ENCODE peak calls at places on chromosomes 5 and 9, in seven cellular contexts. Q is hippocampal formation; V is activated CD4-positive, alpha-beta T cell treated with anti-CD3 and anti-CD28 coated beads, Interleukin-2, amount 50 U/mL, for 1 hour; R is H9; X is OCI-LY7; K is T47D; Z is stimulated activated CD4-positive, alpha-beta T cell treated with anti-CD3 and anti-CD28 coated beads, TNF-alpha, amount 100 ng/mL, for 24 hours. P is an unnamed sample.

GRCh38 chr5:61362796-61363364 is 30.8 kb downstream of the ZSWIM6 start:
- DNase-seq in R (peak), K (peak), X (no peak), Z (no peak), V (no peak), Q (no peak), P (no peak)

GRCh38 chr5:180595381-180596114 is 4.2 kb upstream of the SCGB3A1 start:
- DNase-seq in K (peak), R (no peak), Q (no peak), V (no peak), Z (no peak), X (no peak), P (no peak)

GRCh38 chr9:96061293-96061987 is 185.9 kb downstream of the ERCC6L2 start:
- DNase-seq in V (peak), K (peak), Z (peak), Q (peak), R (peak), X (no peak), P (peak)

GRCh38 chr5:58259685-58260152 is 200.2 kb downstream of the PLK2 start:
- DNase-seq in K (peak), Z (no peak), V (no peak), X (no peak), R (peak), Q (no peak), P (no peak)

GRCh38 chr9:90773593-90773992 is 28.0 kb upstream of the SYK start:
- DNase-seq in Q (no peak), K (peak), Z (no peak), V (no peak), R (no peak), X (peak), P (no peak)

GRCh38 chr9:90478821-90479220 is 163.8 kb downstream of the DIRAS2 start:
- DNase-seq in K (no peak), X (no peak), Q (no peak), V (no peak), Z (no peak), R (no peak), P (no peak)

GRCh38 chr9:72952914-72953313 is at the start of gene ALDH1A1:
- DNase-seq in K (no peak), Z (no peak), X (peak), Q (no peak), R (peak), V (no peak), P (no peak)

GRCh38 chr9:79185866-79186265 is 385.9 kb upstream of the TLE4 start:
- DNase-seq in X (no peak), V (no peak), Z (no peak), R (no peak), Q (no peak), K (no peak), P (no peak)

GRCh38 chr5:24110019-24110615 is 534.7 kb downstream of the CDH10 start:
- DNase-seq in Q (peak), Z (no peak), X (peak), K (peak), V (no peak), R (no peak), P (no peak)

GRCh38 chr5:96140496-96140895 is 178.8 kb upstream of the ELL2 start:
- DNase-seq in Q (no peak), R (no peak), X (no peak), K (no peak), V (no peak), Z (no peak), P (no peak)

GRCh38 chr9:84337252-84337651 is 3.3 kb downstream of the SLC28A3 start:
- DNase-seq in V (no peak), K (no peak), Q (no peak), R (no peak), Z (no peak), X (no peak), P (no peak)

GRCh38 chr9:21591221-21592062 is 109.3 kb upstream of the IFNE start:
- DNase-seq in V (peak), Q (no peak), Z (peak), K (peak), X (no peak), R (peak), P (peak)

GRCh38 chr5:68467208-68467607 is 251.7 kb downstream of the PIK3R1 start:
- DNase-seq in R (no peak), Z (no peak), K (no peak), V (no peak), Q (no peak), X (no peak), P (no peak)

GRCh38 chr9:90517103-90517502 is 125.5 kb downstream of the DIRAS2 start:
- DNase-seq in X (no peak), Q (no peak), R (no peak), Z (no peak), V (no peak), K (peak), P (no peak)

GRCh38 chr5:56314536-56314935 is 81.4 kb upstream of the ANKRD55 start:
- DNase-seq in Z (no peak), K (peak), X (peak), R (peak), V (peak), Q (no peak), P (no peak)

GRCh38 chr9:35749515-35750255 is 598 bp downstream of the RGP1 start:
- DNase-seq in K (no peak), Q (no peak), V (peak), R (peak), Z (peak), X (peak), P (peak)

GRCh38 chr9:126374366-126374781 is 47.7 kb downstream of the MVB12B start:
- DNase-seq in X (no peak), R (no peak), Q (no peak), K (no peak), Z (no peak), V (no peak), P (no peak)

GRCh38 chr9:74846771-74847170 is 41.0 kb downstream of the TRPM6 start:
- DNase-seq in V (no peak), Q (no peak), Z (no peak), X (no peak), K (no peak), R (no peak), P (no peak)

GRCh38 chr9:34797367-34797766 is 87.4 kb upstream of the CCL21 start:
- DNase-seq in X (no peak), Q (no peak), V (no peak), Z (no peak), K (no peak), R (no peak), P (no peak)

GRCh38 chr5:142032747-142033631 is 20.2 kb upstream of the GNPDA1 start:
- DNase-seq in V (no peak), K (no peak), R (no peak), X (no peak), Q (no peak), Z (no peak), P (no peak)

GRCh38 chr5:120465281-120465961 is 1.3 kb downstream of the PRR16 start:
- DNase-seq in Z (no peak), Q (peak), X (no peak), V (no peak), K (no peak), R (peak), P (no peak)

GRCh38 chr5:142841511-142842255 is 71.5 kb downstream of the ARHGAP26 start:
- DNase-seq in Z (no peak), Q (no peak), R (peak), V (no peak), X (no peak), K (no peak), P (no peak)

GRCh38 chr9:109471994-109472393 is 26.1 kb downstream of the PTPN3 start:
- DNase-seq in X (no peak), R (no peak), Z (no peak), K (no peak), Q (no peak), V (no peak), P (no peak)

GRCh38 chr9:135666534-135667402 is 3.7 kb downstream of the LCN9 start:
- DNase-seq in Z (no peak), K (no peak), X (no peak), V (no peak), R (no peak), Q (no peak), P (no peak)

GRCh38 chr9:19471737-19472648 is 63.2 kb downstream of the ACER2 start:
- DNase-seq in Q (peak), X (peak), R (peak), V (peak), K (peak), Z (peak), P (peak)

GRCh38 chr9:107389617-107390071 is 99.9 kb downstream of the KLF4 start:
- DNase-seq in V (no peak), X (no peak), R (no peak), K (peak), Z (no peak), Q (no peak), P (no peak)

GRCh38 chr9:113026200-113026599 is 14.2 kb upstream of the ZNF883 start:
- DNase-seq in Q (no peak), Z (no peak), X (no peak), R (no peak), K (no peak), V (no peak), P (no peak)

GRCh38 chr9:17658237-17658636 is 79.4 kb downstream of the SH3GL2 start:
- DNase-seq in K (no peak), X (no peak), Z (no peak), R (no peak), V (no peak), Q (no peak), P (no peak)

GRCh38 chr9:98819231-98819630 is 11.8 kb downstream of the GALNT12 start:
- DNase-seq in Z (no peak), X (no peak), V (no peak), Q (no peak), R (no peak), K (no peak), P (no peak)

GRCh38 chr9:79662553-79662956 is 90.8 kb downstream of the TLE4 start:
- DNase-seq in Q (peak), X (no peak), V (no peak), Z (no peak), R (no peak), K (no peak), P (no peak)

GRCh38 chr5:133680830-133681555 is 68.7 kb upstream of the FSTL4 start:
- DNase-seq in Q (no peak), Z (no peak), R (peak), V (no peak), K (no peak), X (no peak), P (no peak)

GRCh38 chr5:170467000-170467707 is 36.7 kb upstream of the KCNIP1 start:
- DNase-seq in R (no peak), V (no peak), K (no peak), X (no peak), Q (no peak), Z (peak), P (peak)

GRCh38 chr5:96837303-96837702 is 29.6 kb upstream of the ERAP1 start:
- DNase-seq in R (no peak), Z (no peak), V (no peak), Q (no peak), X (no peak), K (no peak), P (no peak)

GRCh38 chr5:158877706-158878105 is 222.0 kb downstream of the EBF1 start:
- DNase-seq in X (no peak), K (no peak), Q (no peak), R (no peak), Z (no peak), V (no peak), P (no peak)

GRCh38 chr5:41009228-41009627 is 61.9 kb downstream of the MROH2B start:
- DNase-seq in V (no peak), K (no peak), X (no peak), Q (no peak), R (no peak), Z (no peak), P (no peak)

GRCh38 chr9:113656771-113657670 is 193.5 kb downstream of the RGS3 start:
- DNase-seq in Z (no peak), X (no peak), R (no peak), Q (no peak), K (no peak), V (no peak), P (no peak)

GRCh38 chr9:112174223-112174964 is 703 bp downstream of the SUSD1 start:
- DNase-seq in Z (peak), Q (no peak), X (no peak), R (no peak), V (peak), K (peak), P (peak)

GRCh38 chr5:177085985-177086917 is at the start of gene FGFR4:
- DNase-seq in V (peak), Q (no peak), X (peak), K (peak), Z (peak), R (peak), P (peak)

GRCh38 chr5:154811653-154812465 is 38.5 kb downstream of the FAXDC2 start:
- DNase-seq in R (peak), V (peak), K (peak), Z (peak), Q (peak), X (peak), P (peak)